ENCODE peak calls at places on chromosomes 13 and 19, in ten cellular contexts. X is NCI-H1694 treated with DMSO at 0.1 percent for 48 hours; P is stimulated activated CD4-positive, alpha-beta T cell treated with anti-CD3 and anti-CD28 coated beads, Interleukin-4, amount 100 ng/mL, for 24 hours; S is frontal cortex; T is stimulated activated CD8-positive, alpha-beta memory T cell treated with anti-CD3 and anti-CD28 coated beads, Interleukin-4, amount 100 ng/mL, for 48 hours; J is transverse colon; Q is nucleus accumbens; B is left ventricle myocardium inferior; O is Caki2; M is AG08395. F is an unnamed sample.

GRCh38 chr13:45879666-45880065 is 28.1 kb upstream of the SIAH3 start:
- DNase-seq in X (no peak), P (no peak), S (no peak), T (no peak), J (peak), Q (no peak), B (peak), O (no peak), M (no peak), F (peak)

GRCh38 chr19:41957161-41957837 is 1.8 kb downstream of the RABAC1 start:
- DNase-seq in X (no peak), P (no peak), S (no peak), T (no peak), J (peak), Q (no peak), B (no peak), O (no peak), M (no peak), F (no peak)

GRCh38 chr13:24626449-24626848 is 53.8 kb upstream of the ATP12A start:
- DNase-seq in X (no peak), P (no peak), S (no peak), T (no peak), J (no peak), Q (no peak), B (no peak), O (no peak), M (no peak), F (no peak)

GRCh38 chr19:934865-935422 is 9.1 kb downstream of the ARID3A start:
- DNase-seq in X (no peak), P (no peak), S (peak), T (no peak), J (peak), Q (no peak), B (peak), O (no peak), M (peak), F (peak)

GRCh38 chr13:50069255-50069654 is 54.0 kb downstream of the KCNRG start:
- DNase-seq in X (no peak), P (no peak), S (no peak), T (no peak), J (no peak), Q (no peak), B (no peak), O (no peak), M (no peak), F (no peak)

GRCh38 chr19:1752009-1752756 is 1.1 kb upstream of the ONECUT3 start:
- DNase-seq in X (no peak), P (no peak), S (no peak), T (no peak), J (no peak), Q (no peak), B (no peak), O (no peak), M (no peak), F (no peak)

GRCh38 chr19:41702208-41702651 is 6.2 kb upstream of the CEACAM5 start:
- DNase-seq in X (no peak), P (no peak), S (no peak), T (no peak), J (no peak), Q (no peak), B (no peak), O (peak), M (no peak), F (no peak)

GRCh38 chr13:99870541-99870940 is 101.0 kb downstream of the ZIC5 start:
- DNase-seq in X (no peak), P (no peak), S (no peak), T (no peak), J (no peak), Q (no peak), B (no peak), O (no peak), M (no peak), F (no peak)

GRCh38 chr13:35198821-35199220 is 256.8 kb downstream of the NBEA start:
- DNase-seq in X (peak), P (no peak), S (no peak), T (no peak), J (no peak), Q (no peak), B (no peak), O (no peak), M (no peak), F (no peak)

GRCh38 chr13:86765462-86765861 is 905.7 kb upstream of the SLITRK5 start:
- DNase-seq in X (no peak), P (no peak), S (no peak), T (no peak), J (no peak), Q (no peak), B (no peak), O (no peak), M (no peak), F (no peak)

GRCh38 chr13:31982540-31982939 is 49.0 kb upstream of the FRY start:
- DNase-seq in X (peak), P (no peak), S (no peak), T (no peak), J (peak), Q (no peak), B (peak), O (peak), M (peak), F (no peak)

GRCh38 chr19:14405758-14406644 is 13.1 kb downstream of the DDX39A start:
- DNase-seq in X (peak), P (peak), S (peak), T (peak), J (peak), Q (peak), B (peak), O (peak), M (peak), F (peak)

GRCh38 chr13:50617134-50617721 is 226.3 kb downstream of the DLEU7 start:
- DNase-seq in X (no peak), P (no peak), S (no peak), T (no peak), J (no peak), Q (no peak), B (no peak), O (peak), M (peak), F (no peak)

GRCh38 chr13:97307882-97308624 is 85.9 kb downstream of the MBNL2 start:
- DNase-seq in X (no peak), P (no peak), S (no peak), T (no peak), J (no peak), Q (no peak), B (peak), O (peak), M (peak), F (no peak)

GRCh38 chr13:79525458-79525857 is 44.5 kb downstream of the NDFIP2 start:
- DNase-seq in X (no peak), P (no peak), S (no peak), T (no peak), J (no peak), Q (no peak), B (no peak), O (no peak), M (no peak), F (no peak)